ENCODE peak calls at places on chromosomes 12 and 14, in four cellular contexts. P is GM23338, E is HCT116, S is K562. M is an unnamed sample.

GRCh38 chr12:131229426-131230339 is 276.0 kb downstream of the ADGRD1 start:
- DNase-seq in E (no peak), P (peak), S (peak), M (no peak)

GRCh38 chr12:74317078-74317581 is 220.5 kb upstream of the ATXN7L3B start:
- DNase-seq in E (no peak), P (peak), S (peak), M (peak)

GRCh38 chr14:63564318-63564717 is 21.1 kb upstream of the PPP2R5E start:
- DNase-seq in P (no peak), E (no peak), S (no peak), M (no peak)

GRCh38 chr14:99065551-99065950 is 206.4 kb downstream of the BCL11B start:
- DNase-seq in S (no peak), E (no peak), P (peak), M (no peak)

GRCh38 chr12:53938276-53939140 is at the start of gene HOXC13:
- DNase-seq in S (peak), P (peak), E (peak), M (peak)

GRCh38 chr14:55705651-55706340 is 125.8 kb downstream of the KTN1 start:
- DNase-seq in S (no peak), P (no peak), E (no peak), M (no peak)

GRCh38 chr12:126784328-126784921 is 1482.5 kb upstream of the TMEM132C start:
- DNase-seq in E (peak), P (peak), S (peak), M (no peak)

GRCh38 chr12:6967548-6968100 is 2.8 kb downstream of the PHB2 start:
- DNase-seq in P (no peak), S (no peak), E (no peak), M (no peak)

GRCh38 chr12:73301530-73301929 is 1029.4 kb downstream of the TRHDE start:
- DNase-seq in S (no peak), E (no peak), P (no peak), M (no peak)

GRCh38 chr14:49581209-49581960 is 4.8 kb downstream of the RPS29 start:
- DNase-seq in P (no peak), S (no peak), E (no peak), M (no peak)

GRCh38 chr12:12212769-12213168 is 54.1 kb downstream of the LRP6 start:
- DNase-seq in P (no peak), E (no peak), S (no peak), M (no peak)

GRCh38 chr14:59100203-59100602 is 88.3 kb upstream of the DAAM1 start:
- DNase-seq in S (no peak), P (no peak), E (no peak), M (no peak)

GRCh38 chr12:16008442-16008841 is 97.3 kb downstream of the DERA start:
- DNase-seq in P (no peak), S (peak), E (no peak), M (no peak)

GRCh38 chr14:65392296-65392695 is 20.2 kb upstream of the FUT8 start:
- DNase-seq in E (no peak), P (no peak), S (no peak), M (no peak)

GRCh38 chr14:35628989-35629388 is 95.0 kb downstream of the INSM2 start:
- DNase-seq in S (no peak), E (no peak), P (peak), M (no peak)

GRCh38 chr14:58638231-58639205 is 756 bp downstream of the DACT1 start:
- DNase-seq in P (peak), E (no peak), S (peak), M (no peak)

GRCh38 chr14:69999246-69999645 is 120.0 kb downstream of the SMOC1 start:
- DNase-seq in E (no peak), S (no peak), P (no peak), M (no peak)

GRCh38 chr12:42706331-42706730 is 116.8 kb upstream of the PRICKLE1 start:
- DNase-seq in S (no peak), P (no peak), E (no peak), M (no peak)

GRCh38 chr12:26678697-26679660 is 154.0 kb downstream of the ITPR2 start:
- DNase-seq in E (no peak), S (no peak), P (peak), M (peak)

GRCh38 chr14:103078420-103078749 is 5.6 kb upstream of the LBHD2 start:
- DNase-seq in S (peak), E (peak), P (peak), M (peak)

GRCh38 chr12:51923506-51924365 is 16.4 kb downstream of the ACVRL1 start:
- DNase-seq in P (peak), S (peak), E (no peak), M (no peak)

GRCh38 chr12:81439344-81439743 is 319.8 kb downstream of the PPFIA2 start:
- DNase-seq in E (no peak), S (no peak), P (no peak), M (no peak)

GRCh38 chr12:81440001-81440400 is 319.1 kb downstream of the PPFIA2 start:
- DNase-seq in S (no peak), E (no peak), P (peak), M (no peak)
- TF ChIP-seq EZH2 in S (no peak), E (no peak), P (no peak), M (no peak)

GRCh38 chr12:113224955-113225354 is 3.7 kb downstream of the TPCN1 start:
- DNase-seq in S (no peak), P (no peak), E (no peak), M (no peak)
- H3K27ac ChIP-seq in S (no peak), P (no peak), E (no peak), M (no peak)

DNA sequence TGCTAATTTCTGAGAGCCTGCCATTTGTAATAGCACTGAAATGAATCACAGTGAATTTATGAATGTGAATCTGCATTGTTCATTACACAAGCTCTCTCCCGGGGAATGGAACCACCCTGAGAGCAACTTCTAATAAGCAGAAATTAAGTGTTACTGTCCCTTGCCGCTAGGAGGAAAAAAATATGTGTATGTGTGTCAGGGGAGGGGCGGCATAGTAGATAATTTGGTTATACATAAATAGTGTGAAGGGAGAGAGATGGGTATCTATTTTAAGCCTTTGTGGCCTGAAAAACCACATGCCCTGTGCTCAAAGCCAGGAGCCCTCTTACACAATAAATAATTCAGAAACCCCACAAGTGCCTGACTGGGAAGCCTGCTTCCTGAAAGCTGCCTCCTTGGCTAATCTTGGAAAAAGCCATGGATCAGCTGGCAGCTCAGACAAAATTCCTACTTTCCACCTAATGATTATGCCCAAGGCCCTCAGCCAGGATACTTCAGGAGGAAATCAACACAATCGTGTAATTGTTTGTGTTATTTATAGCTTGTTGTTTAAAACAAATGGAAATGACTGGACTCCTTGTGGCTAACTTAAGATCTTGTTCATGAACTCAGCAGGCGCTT is 366.2 kb upstream of the KITLG start:
- DNase-seq in P (no peak), S (no peak), E (peak), M (peak)
- TF ChIP-seq POLR2AphosphoS5 in P (no peak), S (no peak), E (peak), M (no peak)

DNA sequence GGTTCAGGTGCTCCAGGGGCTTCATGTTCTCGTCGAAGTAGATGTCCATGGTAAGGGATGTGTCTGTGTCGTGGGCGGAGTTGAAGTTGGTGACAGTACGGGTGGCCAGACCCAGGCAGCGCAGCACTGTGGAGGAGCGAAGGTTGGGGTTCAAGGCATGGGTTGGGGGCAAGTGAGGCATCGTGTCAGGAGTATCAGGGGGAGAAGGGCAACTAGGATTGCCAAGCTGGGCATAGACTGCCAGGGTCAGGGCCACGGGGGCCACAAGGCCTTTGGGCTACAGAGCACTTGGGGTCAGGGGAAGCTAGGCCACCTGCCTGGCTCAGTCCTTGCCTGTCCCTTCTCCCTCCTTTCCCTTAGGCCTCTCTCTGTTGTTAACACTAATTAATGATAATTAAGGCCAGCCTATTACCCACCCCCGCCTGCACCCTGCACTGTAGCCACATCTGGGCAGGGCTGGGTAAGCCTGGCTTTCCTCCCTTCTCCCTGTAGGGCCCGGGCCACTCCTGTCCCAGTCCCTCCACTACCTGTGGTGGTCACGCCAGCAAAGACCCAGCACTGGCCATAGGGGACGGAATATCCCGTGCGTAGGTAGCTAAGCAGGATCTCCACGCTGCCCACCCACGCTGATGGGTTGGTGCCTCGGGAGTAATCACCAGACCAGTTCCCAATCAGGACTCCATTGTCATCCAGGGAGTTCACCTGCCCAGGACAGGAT is 4.3 kb downstream of the TGM1 start:
- DNase-seq in P (no peak), S (no peak), E (no peak), M (no peak)
- TF ChIP-seq EZH2 in P (no peak), S (no peak), E (no peak), M (no peak)

DNA sequence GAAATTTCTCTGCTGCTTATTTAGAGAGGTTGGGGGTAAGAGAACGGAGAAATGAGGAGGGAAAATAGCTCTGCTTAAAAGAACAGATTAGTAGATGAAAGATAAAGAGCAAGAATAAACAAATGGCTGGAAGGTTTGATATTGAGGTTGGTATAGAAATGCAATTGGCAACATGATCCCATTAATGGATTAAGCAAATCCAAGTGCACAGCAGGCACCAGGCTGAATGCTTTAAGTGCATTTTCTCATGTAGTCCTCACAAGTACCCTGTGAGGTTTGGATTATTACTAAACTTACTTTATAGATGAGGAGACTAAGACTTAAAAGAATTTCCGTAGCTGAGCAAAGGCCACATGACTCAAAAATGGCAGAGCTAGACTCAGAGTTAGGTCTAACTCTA is 76.9 kb upstream of the ATF1 start:
- DNase-seq in S (no peak), P (no peak), E (no peak), M (no peak)
- H3K27ac ChIP-seq in S (no peak), P (no peak), E (no peak), M (no peak)

GRCh38 chr12:119369907-119370546 is 35.5 kb downstream of the CCDC60 start:
- DNase-seq in E (no peak), P (no peak), S (no peak), M (peak)
- TF ChIP-seq POLR2AphosphoS5 in E (no peak), P (no peak), S (no peak), M (peak)

DNA sequence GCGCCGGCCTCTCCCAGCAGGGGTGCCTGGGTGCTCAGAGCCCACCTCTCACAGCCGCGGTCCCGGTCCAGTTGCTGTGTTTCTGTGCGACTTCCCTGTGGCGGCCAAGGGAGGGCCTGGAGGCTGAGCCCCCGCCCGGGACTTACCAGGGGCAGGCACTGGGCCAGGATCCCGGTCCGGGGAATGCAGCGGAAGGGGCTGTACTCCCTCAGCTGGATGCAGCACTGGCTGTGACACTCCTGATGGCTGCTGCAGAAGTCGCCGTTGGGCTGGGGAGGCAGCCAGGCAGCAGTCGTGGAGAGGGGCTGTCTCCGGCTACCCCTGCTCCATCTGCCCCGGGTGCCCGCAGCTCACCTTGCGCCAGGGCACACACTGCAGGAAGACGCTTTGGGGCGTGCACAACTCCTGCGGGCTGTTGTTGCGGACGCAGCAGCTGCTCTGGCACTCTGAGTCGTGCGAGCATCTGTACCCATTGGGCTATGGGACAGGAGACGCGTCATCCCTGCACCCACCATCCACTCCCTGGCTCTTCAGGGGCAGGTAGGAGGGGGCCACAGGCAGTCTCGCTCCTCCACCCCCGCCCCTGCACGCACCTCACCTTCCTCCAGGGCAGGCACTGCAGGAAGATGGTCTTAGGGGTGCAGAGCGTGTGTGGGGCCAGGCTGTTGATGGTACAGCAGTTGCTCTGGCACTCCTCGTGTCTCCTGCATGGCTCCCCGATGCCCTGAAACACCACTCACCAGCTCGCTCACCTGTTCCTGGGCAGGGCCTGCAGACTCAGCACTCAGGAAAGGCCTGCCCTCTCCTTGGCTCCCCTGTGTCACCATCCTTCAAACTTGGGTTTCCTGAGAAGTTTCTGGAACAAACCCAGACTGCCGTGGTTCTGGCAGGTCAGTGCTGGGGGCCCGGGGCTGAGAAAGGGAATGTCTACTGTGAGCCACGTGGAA is 6.0 kb downstream of the LRCOL1 start:
- DNase-seq in S (no peak), P (no peak), E (no peak), M (no peak)
- TF ChIP-seq EZH2 in S (no peak), P (no peak), E (no peak), M (no peak)

GRCh38 chr12:31288381-31288780 is 37.6 kb downstream of the SINHCAF start:
- DNase-seq in P (peak), E (no peak), S (no peak), M (no peak)
- H3K27ac ChIP-seq in P (peak), E (no peak), S (no peak), M (no peak)

GRCh38 chr14:94115068-94115591 is 4.6 kb downstream of the IFI27 start:
- DNase-seq in E (no peak), S (no peak), P (no peak), M (no peak)
- TF ChIP-seq POLR2AphosphoS5 in E (no peak), S (no peak), P (no peak), M (no peak)